ENCODE peak calls at places on chromosomes 13 and 19, in nine cellular contexts. E is mesenchymal stem cell, Z is pancreas, W is brain microvascular endothelial cell, S is SJSA1, F is left lung, R is PC-9, V is uterus, P is IMR-90. Y is an unnamed sample.

GRCh38 chr13:28499579-28499978 is 4.7 kb upstream of the FLT1 start:
- DNase-seq in Z (no peak), P (peak; percentile 74), E (peak; percentile 48), F (no peak), W (no peak), R (no peak), S (no peak), V (no peak), Y (no peak)

GRCh38 chr19:43624933-43625332 is 5.5 kb upstream of the ZNF428 start:
- DNase-seq in V (no peak), E (peak; percentile 37), Z (peak; percentile 40), P (peak; percentile 8), S (no peak), F (peak; percentile 83), W (no peak), R (no peak), Y (peak; percentile 97)

GRCh38 chr19:50222691-50223438 is 19.4 kb downstream of the MYH14 start:
- DNase-seq in R (no peak), P (no peak), E (no peak), F (no peak), V (no peak), W (no peak), Z (no peak), S (no peak), Y (no peak)

GRCh38 chr13:29756506-29756905 is 93.9 kb downstream of the UBL3 start:
- DNase-seq in F (no peak), P (peak; percentile 48), W (peak; percentile 18), S (no peak), Z (no peak), R (no peak), V (no peak), E (no peak), Y (no peak)

GRCh38 chr19:8459520-8460260 is 14.9 kb downstream of the HNRNPM start:
- DNase-seq in R (peak; percentile 27), S (peak; percentile 60), P (peak; percentile 86), V (no peak), W (peak; percentile 77), F (no peak), E (peak; percentile 67), Z (no peak), Y (no peak)

GRCh38 chr13:31008400-31009115 is 76.1 kb downstream of the TEX26 start:
- DNase-seq in Z (no peak), V (no peak), E (peak; percentile 49), R (no peak), W (peak; percentile 43), F (no peak), P (peak; percentile 48), S (no peak), Y (no peak)

GRCh38 chr13:58298556-58299135 is 667.1 kb downstream of the PCDH17 start:
- DNase-seq in V (no peak), W (no peak), R (no peak), S (no peak), F (no peak), E (no peak), P (no peak), Z (no peak), Y (no peak)

GRCh38 chr19:19261350-19262189 is 11.5 kb downstream of the TM6SF2 start:
- DNase-seq in Z (no peak), W (no peak), F (peak; percentile 61), R (no peak), S (no peak), V (no peak), P (no peak), E (no peak), Y (peak; percentile 99)

GRCh38 chr19:3423183-3423829 is 56.9 kb downstream of the NFIC start:
- DNase-seq in E (no peak), F (no peak), R (no peak), Z (no peak), S (no peak), P (peak; percentile 28), W (peak; percentile 32), V (no peak), Y (peak; percentile 56)

GRCh38 chr13:111875922-111876321 is 191.0 kb upstream of the SOX1 start:
- DNase-seq in S (peak; percentile 35), E (no peak), R (no peak), W (no peak), P (no peak), Z (no peak), V (no peak), F (peak; percentile 39), Y (no peak)

GRCh38 chr13:80783926-80784325 is 443.0 kb upstream of the SPRY2 start:
- DNase-seq in R (no peak), V (no peak), E (peak; percentile 17), Z (no peak), P (no peak), F (no peak), W (no peak), S (no peak), Y (no peak)

DNA sequence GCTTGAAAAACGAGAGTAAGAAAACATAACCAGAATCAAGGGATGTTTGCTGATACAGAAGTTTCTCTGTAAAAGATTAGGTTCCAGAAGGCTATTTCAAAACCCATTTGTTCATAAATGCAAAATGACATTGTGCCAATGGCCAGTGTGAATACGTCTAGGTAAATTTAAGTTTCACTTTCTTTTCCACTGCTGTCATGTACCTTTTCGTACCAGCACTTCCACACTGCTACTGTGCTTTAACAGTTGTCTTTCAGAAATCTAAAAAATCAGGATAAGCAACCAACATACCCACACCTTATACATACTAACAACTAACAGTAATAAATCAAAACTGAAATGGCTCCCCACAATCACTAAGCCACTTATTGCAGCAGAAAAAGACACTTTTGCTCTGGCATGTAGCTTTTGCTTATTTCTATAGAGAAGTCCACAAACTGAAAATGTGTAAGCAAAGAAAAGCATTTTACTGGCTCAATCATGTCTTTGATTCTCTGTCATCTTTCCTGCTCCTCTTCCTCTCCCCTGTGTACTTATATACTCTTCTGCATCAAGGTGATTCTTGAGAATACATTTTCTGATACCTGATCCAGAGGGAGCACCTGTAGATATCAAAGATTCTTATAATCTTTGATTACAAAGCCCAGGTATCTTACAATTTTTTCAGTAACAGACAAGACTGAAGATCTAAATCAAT is 34.3 kb downstream of the ELF1 start:
- DNase-seq in Z (no peak), E (peak; percentile 47), R (no peak), W (no peak), F (no peak), S (no peak), V (no peak), P (no peak), Y (no peak)
- H3K4me3 ChIP-seq in Z (peak overlapping the region; percentile 1), E (no peak overlapping the region), R (no peak overlapping the region), W (no peak overlapping the region), F (peak overlapping the region; percentile 16), S (peak overlapping the region; percentile 3), V (peak overlapping the region; percentile 28), P (no peak overlapping the region), Y (no peak overlapping the region)

GRCh38 chr13:113288880-113289279 is 8.2 kb upstream of the LAMP1 start:
- DNase-seq in P (no peak), V (no peak), W (no peak), F (no peak), S (no peak), R (no peak), E (no peak), Z (no peak), Y (no peak)
- H3K27me3 ChIP-seq in P (peaks cover 18% of the 10 kb centered on the region), V (no peaks in the 10 kb centered on the region), W (no peaks in the 10 kb centered on the region), F (peaks cover 66% of the 10 kb centered on the region), S (peaks cover 2% of the 10 kb centered on the region), R (peaks cover 47% of the 10 kb centered on the region), E (peaks cover 41% of the 10 kb centered on the region), Z (no peaks in the 10 kb centered on the region), Y (peaks cover 13% of the 10 kb centered on the region)

GRCh38 chr19:40101813-40102212 is 11.1 kb upstream of the ZNF780A start:
- DNase-seq in F (no peak), Z (no peak), E (no peak), P (no peak), V (no peak), S (no peak), W (no peak), R (no peak), Y (no peak)
- H3K4me3 ChIP-seq in F (no peak overlapping the region), Z (no peak overlapping the region), E (no peak overlapping the region), P (no peak overlapping the region), V (no peak overlapping the region), S (no peak overlapping the region), W (no peak overlapping the region), R (no peak overlapping the region), Y (no peak overlapping the region)

DNA sequence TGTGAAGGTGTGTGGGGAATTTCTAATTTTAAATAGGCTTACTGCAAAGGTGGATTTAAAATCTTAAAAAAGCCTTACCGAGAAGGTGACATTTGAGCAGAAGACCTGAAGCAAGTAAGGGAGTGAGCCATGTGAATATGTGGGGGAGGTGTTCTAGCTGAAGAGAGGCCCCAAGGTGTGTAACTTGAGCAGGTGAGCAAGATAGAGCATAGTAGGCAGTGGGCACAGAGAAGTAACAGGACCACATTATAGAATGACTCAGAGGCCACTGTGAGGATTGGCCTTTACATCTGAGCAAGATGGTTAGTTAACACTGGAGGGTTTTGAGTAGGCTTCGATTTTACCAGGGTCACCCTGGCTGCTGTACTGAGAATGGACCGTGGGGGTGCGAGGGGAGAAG is 22.6 kb downstream of the TM9SF2 start:
- DNase-seq in Z (no peak), P (no peak), S (no peak), V (no peak), R (no peak), F (no peak), W (no peak), E (no peak), Y (no peak)
- H3K27me3 ChIP-seq in Z (no peaks in the 10 kb centered on the region), P (no peaks in the 10 kb centered on the region), S (no peaks in the 10 kb centered on the region), V (no peaks in the 10 kb centered on the region), R (no peaks in the 10 kb centered on the region), F (no peaks in the 10 kb centered on the region), W (no peaks in the 10 kb centered on the region), E (no peaks in the 10 kb centered on the region), Y (no peaks in the 10 kb centered on the region)

Y was measured in H7.